ENCODE peak calls at places on chromosome 5, in five cellular contexts. Z is OCI-LY7, O is cardiac fibroblast, K is fibroblast of the conjunctiva, A is GM20000. F is an unnamed sample.
A peak's percentile ranks its signal among the peaks of the same experiment; 100 is the strongest.

GRCh38 chr5:32504923-32505596 is 60.5 kb upstream of the ZFR start:
- DNase-seq in Z (no peak), A (no peak), K (peak; percentile 95), O (peak; percentile 96), F (peak; percentile 92)

GRCh38 chr5:169716287-169716686 is 79.2 kb downstream of the DOCK2 start:
- DNase-seq in Z (no peak), K (peak; percentile 56), O (peak; percentile 85), A (no peak), F (no peak)

GRCh38 chr5:97042981-97043380 is 99.4 kb downstream of the LIX1 start:
- DNase-seq in K (no peak), Z (no peak), A (no peak), O (no peak), F (no peak)

GRCh38 chr5:111697215-111697614 is 59.8 kb downstream of the NREP start:
- DNase-seq in Z (no peak), K (no peak), O (peak; percentile 37), A (no peak), F (no peak)

GRCh38 chr5:8814081-8814480 is 731.8 kb downstream of the SEMA5A start:
- DNase-seq in Z (no peak), A (no peak), O (no peak), K (no peak), F (no peak)

GRCh38 chr5:170490381-170490780 is 13.4 kb upstream of the KCNIP1 start:
- DNase-seq in Z (no peak), O (no peak), A (no peak), K (no peak), F (no peak)

GRCh38 chr5:41161271-41161670 is 52.1 kb downstream of the C6 start:
- DNase-seq in O (no peak), A (no peak), K (no peak), Z (no peak), F (no peak)

GRCh38 chr5:172438304-172438652 is 16.0 kb downstream of the SH3PXD2B start:
- DNase-seq in K (no peak), O (no peak), A (no peak), Z (no peak), F (no peak)

GRCh38 chr5:116575635-116576042 is 1.0 kb upstream of the SEMA6A start:
- DNase-seq in A (peak; percentile 32), K (no peak), O (peak; percentile 3), Z (no peak), F (peak; percentile 30)

GRCh38 chr5:16815432-16815831 is 120.7 kb downstream of the MYO10 start:
- DNase-seq in K (no peak), O (no peak), A (no peak), Z (no peak), F (no peak)

GRCh38 chr5:58925627-58926545 is 343.0 kb downstream of the RAB3C start:
- DNase-seq in A (no peak), Z (no peak), K (no peak), O (no peak), F (no peak)

GRCh38 chr5:73367650-73368049 is 80.9 kb downstream of the FOXD1 start:
- DNase-seq in Z (no peak), K (no peak), O (peak; percentile 32), A (no peak), F (peak; percentile 71)

GRCh38 chr5:122581629-122582028 is 193.3 kb upstream of the SNX2 start:
- DNase-seq in K (no peak), Z (no peak), A (no peak), O (no peak), F (no peak)

GRCh38 chr5:170216262-170216864 is 16.4 kb upstream of the C5orf58 start:
- DNase-seq in A (peak; percentile 44), K (peak; percentile 63), O (peak; percentile 79), Z (peak; percentile 11), F (peak; percentile 82)

GRCh38 chr5:98982880-98983279 is 54.1 kb upstream of the CHD1 start:
- DNase-seq in O (no peak), A (no peak), K (no peak), Z (no peak), F (no peak)

GRCh38 chr5:139390639-139391569 is 1.2 kb upstream of the MZB1 start:
- DNase-seq in A (no peak), K (no peak), O (no peak), Z (no peak), F (no peak)

GRCh38 chr5:172640139-172640538 is 924 bp upstream of the NEURL1B start:
- DNase-seq in K (no peak), A (no peak), O (no peak), Z (no peak), F (no peak)

GRCh38 chr5:125189451-125190051 is 443.1 kb upstream of the ZNF608 start:
- DNase-seq in O (no peak), Z (no peak), K (no peak), A (no peak), F (no peak)

GRCh38 chr5:165224366-165224765 is 1718.9 kb downstream of the MAT2B start:
- DNase-seq in O (no peak), Z (no peak), A (no peak), K (no peak), F (no peak)

GRCh38 chr5:139838381-139839197 is 43.0 kb downstream of the PSD2 start:
- DNase-seq in O (no peak), K (no peak), Z (no peak), A (no peak), F (no peak)

GRCh38 chr5:659496-660263 is 33.5 kb downstream of the TPPP start:
- DNase-seq in Z (no peak), K (no peak), O (no peak), A (no peak), F (no peak)

GRCh38 chr5:27144456-27144855 is 106.1 kb upstream of the CDH9 start:
- DNase-seq in O (no peak), A (no peak), Z (no peak), K (no peak), F (no peak)

GRCh38 chr5:58933891-58934628 is 351.2 kb downstream of the RAB3C start:
- DNase-seq in A (no peak), Z (no peak), K (no peak), O (no peak), F (no peak)

GRCh38 chr5:141692919-141693848 is 11.2 kb upstream of the ARAP3 start:
- DNase-seq in A (no peak), O (no peak), K (no peak), Z (no peak), F (no peak)

GRCh38 chr5:105924366-105924765 is 1746.4 kb downstream of the EFNA5 start:
- DNase-seq in O (peak; percentile 10), Z (no peak), K (peak; percentile 37), A (no peak), F (no peak)

GRCh38 chr5:172425402-172425801 is 28.9 kb downstream of the SH3PXD2B start:
- DNase-seq in K (no peak), Z (no peak), A (no peak), O (no peak), F (no peak)

GRCh38 chr5:78827725-78828124 is 157.4 kb downstream of the ARSB start:
- DNase-seq in K (no peak), O (no peak), A (no peak), Z (peak; percentile 49), F (no peak)

GRCh38 chr5:84725946-84726570 is 341.4 kb upstream of the EDIL3 start:
- DNase-seq in A (no peak), Z (no peak), O (no peak), K (no peak), F (no peak)